ENCODE peak calls at places on chromosomes 7 and 10, in six cellular contexts. One of them, this sample, is unnamed.

GRCh38 chr7:101308245-101309085 is 13.1 kb downstream of the IFT22 start:
- DNase-seq in heart left ventricle: peak; percentile 56
- DNase-seq in fibroblast of pulmonary artery: peak; percentile 42
- DNase-seq in activated CD4-positive, alpha-beta T cell treated with anti-CD3 and anti-CD28 coated beads, Interleukin-2, amount 10 ng/mL, durations not matched to agents 7 days and 5 days: peak; percentile 26
- DNase-seq in fibroblast of lung: peak; percentile 37
- DNase-seq in activated CD8-positive, alpha-beta memory T cell treated with anti-CD3 and anti-CD28 coated beads for 24 hours: peak; percentile 80
- DNase-seq in this sample: no peak

GRCh38 chr7:128236924-128237586 is 4.0 kb upstream of the LEP start:
- DNase-seq in heart left ventricle: no peak
- DNase-seq in fibroblast of pulmonary artery: peak; percentile 68
- DNase-seq in activated CD4-positive, alpha-beta T cell treated with anti-CD3 and anti-CD28 coated beads, Interleukin-2, amount 10 ng/mL, durations not matched to agents 7 days and 5 days: peak; percentile 40
- DNase-seq in fibroblast of lung: peak; percentile 82
- DNase-seq in activated CD8-positive, alpha-beta memory T cell treated with anti-CD3 and anti-CD28 coated beads for 24 hours: no peak
- DNase-seq in this sample: no peak

GRCh38 chr7:46357290-46357689 is 436.2 kb upstream of the IGFBP3 start:
- DNase-seq in heart left ventricle: no peak
- DNase-seq in fibroblast of pulmonary artery: no peak
- DNase-seq in activated CD4-positive, alpha-beta T cell treated with anti-CD3 and anti-CD28 coated beads, Interleukin-2, amount 10 ng/mL, durations not matched to agents 7 days and 5 days: no peak
- DNase-seq in fibroblast of lung: no peak
- DNase-seq in activated CD8-positive, alpha-beta memory T cell treated with anti-CD3 and anti-CD28 coated beads for 24 hours: no peak
- DNase-seq in this sample: no peak

GRCh38 chr10:109306698-109307097 is 616.6 kb downstream of the XPNPEP1 start:
- DNase-seq in heart left ventricle: no peak
- DNase-seq in fibroblast of pulmonary artery: no peak
- DNase-seq in activated CD4-positive, alpha-beta T cell treated with anti-CD3 and anti-CD28 coated beads, Interleukin-2, amount 10 ng/mL, durations not matched to agents 7 days and 5 days: no peak
- DNase-seq in fibroblast of lung: peak; percentile 32
- DNase-seq in activated CD8-positive, alpha-beta memory T cell treated with anti-CD3 and anti-CD28 coated beads for 24 hours: no peak
- DNase-seq in this sample: no peak

GRCh38 chr7:80833289-80834104 is 85.4 kb downstream of the SEMA3C start:
- DNase-seq in heart left ventricle: no peak
- DNase-seq in fibroblast of pulmonary artery: peak; percentile 54
- DNase-seq in activated CD4-positive, alpha-beta T cell treated with anti-CD3 and anti-CD28 coated beads, Interleukin-2, amount 10 ng/mL, durations not matched to agents 7 days and 5 days: no peak
- DNase-seq in fibroblast of lung: peak; percentile 93
- DNase-seq in activated CD8-positive, alpha-beta memory T cell treated with anti-CD3 and anti-CD28 coated beads for 24 hours: no peak
- DNase-seq in this sample: no peak

GRCh38 chr7:27405780-27406179 is 163.2 kb downstream of the EVX1 start:
- DNase-seq in heart left ventricle: no peak
- DNase-seq in fibroblast of pulmonary artery: no peak
- DNase-seq in activated CD4-positive, alpha-beta T cell treated with anti-CD3 and anti-CD28 coated beads, Interleukin-2, amount 10 ng/mL, durations not matched to agents 7 days and 5 days: no peak
- DNase-seq in fibroblast of lung: no peak
- DNase-seq in activated CD8-positive, alpha-beta memory T cell treated with anti-CD3 and anti-CD28 coated beads for 24 hours: no peak
- DNase-seq in this sample: no peak

GRCh38 chr10:87603196-87603595 is 56.5 kb upstream of the PAPSS2 start:
- DNase-seq in heart left ventricle: no peak
- DNase-seq in fibroblast of pulmonary artery: no peak
- DNase-seq in activated CD4-positive, alpha-beta T cell treated with anti-CD3 and anti-CD28 coated beads, Interleukin-2, amount 10 ng/mL, durations not matched to agents 7 days and 5 days: no peak
- DNase-seq in fibroblast of lung: no peak
- DNase-seq in activated CD8-positive, alpha-beta memory T cell treated with anti-CD3 and anti-CD28 coated beads for 24 hours: no peak
- DNase-seq in this sample: no peak

GRCh38 chr7:7108931-7109330 is 73.4 kb upstream of the C1GALT1 start:
- DNase-seq in heart left ventricle: no peak
- DNase-seq in fibroblast of pulmonary artery: no peak
- DNase-seq in activated CD4-positive, alpha-beta T cell treated with anti-CD3 and anti-CD28 coated beads, Interleukin-2, amount 10 ng/mL, durations not matched to agents 7 days and 5 days: no peak
- DNase-seq in fibroblast of lung: no peak
- DNase-seq in activated CD8-positive, alpha-beta memory T cell treated with anti-CD3 and anti-CD28 coated beads for 24 hours: no peak
- DNase-seq in this sample: no peak

GRCh38 chr10:14282271-14282670 is 48.5 kb downstream of the FRMD4A start:
- DNase-seq in heart left ventricle: no peak
- DNase-seq in fibroblast of pulmonary artery: no peak
- DNase-seq in activated CD4-positive, alpha-beta T cell treated with anti-CD3 and anti-CD28 coated beads, Interleukin-2, amount 10 ng/mL, durations not matched to agents 7 days and 5 days: no peak
- DNase-seq in fibroblast of lung: peak; percentile 60
- DNase-seq in activated CD8-positive, alpha-beta memory T cell treated with anti-CD3 and anti-CD28 coated beads for 24 hours: no peak
- DNase-seq in this sample: no peak

GRCh38 chr7:44175730-44176129 is 13.5 kb downstream of the GCK start:
- DNase-seq in heart left ventricle: no peak
- DNase-seq in fibroblast of pulmonary artery: no peak
- DNase-seq in activated CD4-positive, alpha-beta T cell treated with anti-CD3 and anti-CD28 coated beads, Interleukin-2, amount 10 ng/mL, durations not matched to agents 7 days and 5 days: no peak
- DNase-seq in fibroblast of lung: no peak
- DNase-seq in activated CD8-positive, alpha-beta memory T cell treated with anti-CD3 and anti-CD28 coated beads for 24 hours: peak; percentile 28
- DNase-seq in this sample: no peak

GRCh38 chr7:4792537-4793126 is 17.2 kb downstream of the AP5Z1 start:
- DNase-seq in heart left ventricle: no peak
- DNase-seq in fibroblast of pulmonary artery: no peak
- DNase-seq in activated CD4-positive, alpha-beta T cell treated with anti-CD3 and anti-CD28 coated beads, Interleukin-2, amount 10 ng/mL, durations not matched to agents 7 days and 5 days: no peak
- DNase-seq in fibroblast of lung: peak; percentile 13
- DNase-seq in activated CD8-positive, alpha-beta memory T cell treated with anti-CD3 and anti-CD28 coated beads for 24 hours: peak; percentile 74
- DNase-seq in this sample: peak; percentile 39

This sample was measured in ovary.